ENCODE peak calls at places on chromosome 16, in nine cellular contexts. C is left cardiac atrium; E is stimulated activated CD4-positive, alpha-beta T cell treated with anti-CD3 and anti-CD28 coated beads, Interleukin-1b, Interleukin-23, amount 100 ng/mL, for 24 hours; Z is cardiac muscle cell; S is neural crest cell; D is GM19239; L is DMS79 treated with DMSO at 0.1 percent for 48 hours; Q is lower leg skin; T is GM12865. K is an unnamed sample.

GRCh38 chr16:12061336-12062055 is 85.0 kb downstream of the SNX29 start:
- DNase-seq in C (no peak), E (no peak), Z (no peak), S (no peak), D (no peak), L (no peak), Q (no peak), T (no peak), K (no peak)

GRCh38 chr16:54342001-54342776 is 55.6 kb upstream of the IRX3 start:
- DNase-seq in C (no peak), E (no peak), Z (peak; percentile 49), S (no peak), D (no peak), L (no peak), Q (no peak), T (no peak), K (no peak)

GRCh38 chr16:13839577-13839976 is 80.4 kb upstream of the ERCC4 start:
- DNase-seq in C (no peak), E (no peak), Z (no peak), S (no peak), D (no peak), L (no peak), Q (no peak), T (no peak), K (no peak)

GRCh38 chr16:82995927-82996441 is 369.2 kb downstream of the CDH13 start:
- DNase-seq in C (peak; percentile 25), E (no peak), Z (peak; percentile 93), S (no peak), D (no peak), L (no peak), Q (no peak), T (no peak), K (no peak)

GRCh38 chr16:72137380-72138063 is 34.4 kb downstream of the PMFBP1 start:
- DNase-seq in C (no peak), E (no peak), Z (no peak), S (no peak), D (no peak), L (no peak), Q (no peak), T (no peak), K (no peak)

GRCh38 chr16:77470851-77471250 is 36.0 kb upstream of the ADAMTS18 start:
- DNase-seq in C (no peak), E (no peak), Z (no peak), S (no peak), D (no peak), L (no peak), Q (no peak), T (no peak), K (no peak)

GRCh38 chr16:30032083-30032819 is 1.2 kb upstream of the TLCD3B start:
- DNase-seq in C (peak; percentile 41), E (no peak), Z (peak; percentile 78), S (peak; percentile 77), D (peak; percentile 78), L (peak; percentile 86), Q (no peak), T (peak; percentile 81), K (peak; percentile 83)

GRCh38 chr16:1510941-1511351 is 17.8 kb downstream of the TELO2 start:
- DNase-seq in C (no peak), E (no peak), Z (no peak), S (no peak), D (no peak), L (no peak), Q (no peak), T (no peak), K (no peak)

GRCh38 chr16:47142469-47143328 is 1.0 kb downstream of the NETO2 start:
- DNase-seq in C (peak; percentile 23), E (no peak), Z (peak; percentile 50), S (no peak), D (peak; percentile 27), L (peak; percentile 12), Q (no peak), T (peak; percentile 49), K (peak; percentile 56)

GRCh38 chr16:47143329-47143676 is 442 bp downstream of the NETO2 start:
- DNase-seq in C (peak; percentile 41), E (peak; percentile 21), Z (peak; percentile 80), S (peak; percentile 68), D (peak; percentile 85), L (peak; percentile 22), Q (no peak), T (peak; percentile 88), K (peak; percentile 88)

GRCh38 chr16:19777061-19777460 is 59.0 kb downstream of the IQCK start:
- DNase-seq in C (no peak), E (no peak), Z (no peak), S (no peak), D (peak; percentile 24), L (no peak), Q (no peak), T (peak; percentile 40), K (peak; percentile 39)

K was measured in GM10248.